ENCODE peak calls at places on chromosome 7, in nine cellular contexts. I, Q, V, F, T, G, B, W and H are unnamed samples. For H3K4me1, the result is how much of the 10 kb centered on the place peaks cover.

GRCh38 chr7:49327155-49327554 is 402.8 kb downstream of the CDC14C start:
- DNase-seq in Q (no peak), B (no peak), I (no peak), V (no peak), F (no peak), W (no peak), T (no peak), G (no peak), H (no peak)

GRCh38 chr7:98807306-98807880 is 62.4 kb downstream of the TMEM130 start:
- DNase-seq in B (no peak), G (no peak), F (no peak), Q (no peak), T (no peak), V (no peak), W (no peak), I (no peak), H (no peak)

GRCh38 chr7:113010377-113010776 is 76.2 kb downstream of the GPR85 start:
- DNase-seq in B (no peak), W (no peak), Q (no peak), V (no peak), T (no peak), G (no peak), I (no peak), F (no peak), H (no peak)

GRCh38 chr7:43849069-43849468 is 20.2 kb downstream of the MRPS24 start:
- DNase-seq in T (no peak), V (no peak), G (no peak), W (no peak), B (no peak), I (no peak), Q (no peak), F (no peak), H (no peak)

GRCh38 chr7:70193514-70193913 is 595.2 kb downstream of the AUTS2 start:
- DNase-seq in F (no peak), Q (no peak), G (no peak), I (no peak), V (peak), T (no peak), W (no peak), B (no peak), H (no peak)

GRCh38 chr7:3229904-3230470 is 71.1 kb upstream of the SDK1 start:
- DNase-seq in V (no peak), Q (no peak), W (no peak), G (no peak), B (no peak), I (no peak), F (no peak), T (no peak), H (no peak)

GRCh38 chr7:134750083-134751062 is 29.1 kb upstream of the CALD1 start:
- DNase-seq in W (peak), I (peak), G (peak), V (peak), B (peak), T (no peak), F (peak), Q (peak), H (peak)

GRCh38 chr7:104487642-104488041 is 159.2 kb downstream of the LHFPL3 start:
- DNase-seq in F (no peak), T (no peak), I (no peak), V (no peak), G (no peak), B (no peak), Q (no peak), W (no peak), H (no peak)

GRCh38 chr7:151924508-151924907 is 31.7 kb upstream of the GALNTL5 start:
- DNase-seq in V (no peak), B (no peak), T (no peak), W (no peak), G (no peak), F (no peak), Q (no peak), I (no peak), H (no peak)

GRCh38 chr7:130278892-130279690 is 12.4 kb downstream of the CPA2 start:
- DNase-seq in V (peak), B (no peak), G (no peak), Q (no peak), T (no peak), F (no peak), I (no peak), W (no peak), H (no peak)

GRCh38 chr7:130276796-130277762 is 10.4 kb downstream of the CPA2 start:
- DNase-seq in W (no peak), T (no peak), G (no peak), B (no peak), F (no peak), I (no peak), V (peak), Q (no peak), H (no peak)

GRCh38 chr7:130274983-130275649 is 8.5 kb downstream of the CPA2 start:
- DNase-seq in B (no peak), V (no peak), T (no peak), I (no peak), W (no peak), G (peak), F (no peak), Q (no peak), H (no peak)

GRCh38 chr7:130275826-130276291 is 9.2 kb downstream of the CPA2 start:
- DNase-seq in Q (no peak), B (no peak), W (no peak), V (no peak), T (no peak), I (no peak), F (no peak), G (no peak), H (no peak)

DNA sequence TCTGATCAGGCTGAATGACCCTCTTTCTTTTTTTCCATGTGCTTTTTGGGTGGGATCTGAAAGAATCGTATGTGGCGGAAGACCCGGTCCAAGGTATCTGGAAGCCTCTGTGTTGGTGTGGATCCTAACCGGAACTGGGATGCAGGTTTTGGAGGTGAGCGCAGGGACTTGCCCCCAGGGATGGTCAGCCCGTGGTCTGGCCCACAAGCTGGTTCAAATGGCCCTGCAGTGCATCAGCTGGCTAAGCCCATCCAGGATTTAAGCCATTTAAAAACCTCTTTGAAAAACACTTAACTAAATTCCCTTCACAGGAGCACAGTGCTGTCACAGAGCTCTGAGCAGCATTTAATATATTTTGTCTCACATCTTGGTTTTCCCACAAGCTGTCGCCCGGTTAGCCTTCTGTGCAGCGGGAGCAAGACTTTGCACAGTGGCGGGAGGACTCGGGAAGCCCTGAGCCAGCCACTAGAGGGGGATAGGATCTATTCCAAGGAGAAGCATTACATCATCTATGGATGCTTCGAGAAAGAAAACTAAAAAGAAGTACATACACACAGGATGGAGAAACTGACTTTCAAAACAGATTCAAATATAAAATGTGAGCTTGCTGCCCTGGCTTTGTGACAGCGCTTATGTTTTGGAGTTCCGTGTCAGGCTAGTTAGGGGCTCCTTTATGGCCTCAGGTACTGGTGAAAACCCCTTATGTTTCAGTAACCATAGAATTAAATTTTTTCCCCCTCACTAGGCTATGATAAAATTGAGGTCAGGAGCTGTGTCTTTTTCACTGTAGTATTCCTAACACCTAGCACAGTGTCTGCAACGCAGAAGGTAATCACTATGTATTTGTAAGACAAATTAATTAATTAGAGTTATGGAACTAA is 11.3 kb downstream of the CPA2 start:
- DNase-seq in W (peak), V (peak), G (peak), F (peak), T (no peak), I (peak), B (peak), Q (no peak), H (no peak)
- H3K4me1 ChIP-seq in W (under half), V (under half), G (under half), F (under half), T (under half), I (under half), B (under half), Q (under half), H (under half)

GRCh38 chr7:116527521-116527920 is 2.7 kb downstream of the CAV1 start:
- DNase-seq in I (no peak), V (peak), F (no peak), W (no peak), G (no peak), B (no peak), Q (no peak), T (no peak), H (no peak)

GRCh38 chr7:116526897-116527296 is 2.1 kb downstream of the CAV1 start:
- DNase-seq in Q (no peak), G (no peak), B (no peak), W (no peak), V (no peak), F (no peak), I (no peak), T (no peak), H (no peak)

GRCh38 chr7:116524609-116525297 is at the start of gene CAV1:
- DNase-seq in T (peak), F (peak), I (peak), B (no peak), V (peak), Q (no peak), G (peak), W (peak), H (no peak)

GRCh38 chr7:116525298-116525912 is 569 bp downstream of the CAV1 start:
- DNase-seq in I (peak), T (peak), W (peak), V (no peak), B (no peak), G (peak), Q (no peak), F (no peak), H (no peak)

GRCh38 chr7:116525913-116526857 is 1.3 kb downstream of the CAV1 start:
- DNase-seq in B (peak), V (peak), W (peak), I (peak), F (no peak), G (peak), Q (peak), T (peak), H (no peak)
- H3K4me1 ChIP-seq in B (under half), V (under half), W (under half), I (under half), F (under half), G (under half), Q (under half), T (under half), H (under half)

GRCh38 chr7:22667562-22668239 is 59.3 kb upstream of the IL6 start:
- DNase-seq in Q (no peak), V (peak), T (no peak), G (peak), F (peak), B (no peak), I (no peak), W (no peak), H (peak)
- H3K4me1 ChIP-seq in Q (under half), V (under half), T (under half), G (under half), F (under half), B (under half), I (under half), W (under half), H (under half)

DNA sequence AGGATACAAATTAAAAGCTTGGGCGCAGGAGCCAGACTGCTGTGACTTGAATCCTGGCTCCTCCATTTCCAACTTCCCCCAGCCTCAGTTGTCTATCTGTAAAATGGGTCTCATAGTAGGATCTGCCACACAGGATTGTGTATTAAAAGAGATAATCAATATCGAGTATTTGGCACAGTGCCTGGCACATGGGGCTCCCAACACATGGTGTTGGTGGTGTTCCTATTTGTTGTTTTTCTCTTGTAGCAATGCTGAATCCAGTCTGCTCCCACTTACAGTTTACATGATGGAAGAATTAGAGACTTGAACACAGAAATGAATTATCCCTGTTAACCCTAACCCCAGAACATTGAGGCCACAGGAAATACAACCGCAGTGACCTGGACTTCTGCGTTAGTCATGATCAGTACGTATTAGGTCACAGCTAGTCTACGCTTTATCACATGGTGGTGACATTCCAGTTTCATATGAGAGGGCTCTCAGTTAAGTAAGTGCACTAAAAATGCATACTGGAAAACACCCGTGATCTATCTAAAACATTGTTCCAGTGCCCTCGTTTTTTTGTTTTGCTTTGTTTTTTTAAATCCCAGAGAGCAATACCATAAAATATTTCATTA is 169.5 kb upstream of the KLF14 start:
- DNase-seq in Q (no peak), V (peak), B (no peak), T (peak), I (no peak), W (peak), F (no peak), G (no peak), H (no peak)
- H3K4me1 ChIP-seq in Q (under half), V (under half), B (under half), T (under half), I (half or more), W (half or more), F (half or more), G (under half), H (under half)

DNA sequence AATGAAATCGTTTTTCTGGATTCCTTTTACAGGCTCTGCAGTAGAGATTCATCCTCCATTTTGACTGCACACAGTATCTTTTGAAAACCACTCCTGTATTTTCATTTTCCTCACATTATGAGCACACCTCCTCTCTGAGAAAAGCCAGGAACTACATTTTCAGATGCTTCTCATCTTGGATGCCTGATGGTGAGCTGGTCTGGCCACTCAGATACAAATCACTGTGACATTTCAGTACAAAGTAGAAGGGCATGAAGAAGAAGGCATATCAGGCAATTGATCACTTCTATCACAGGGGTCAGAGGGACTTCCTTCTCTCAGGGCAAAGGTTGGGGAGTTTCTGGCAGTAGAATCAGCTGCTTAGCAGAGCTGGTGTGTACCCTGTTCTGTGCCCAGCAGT is 192.0 kb upstream of the POM121L12 start:
- DNase-seq in T (no peak), G (no peak), Q (no peak), B (no peak), F (no peak), I (no peak), W (no peak), V (no peak), H (no peak)
- H3K4me1 ChIP-seq in T (under half), G (under half), Q (under half), B (under half), F (under half), I (under half), W (under half), V (under half), H (under half)

GRCh38 chr7:926061-927030 is 28.1 kb downstream of the ADAP1 start:
- DNase-seq in F (no peak), W (peak), T (no peak), G (no peak), B (no peak), Q (no peak), I (peak), V (no peak), H (no peak)

GRCh38 chr7:931871-932650 is 22.4 kb downstream of the ADAP1 start:
- DNase-seq in Q (no peak), W (no peak), B (no peak), G (no peak), T (no peak), V (no peak), F (no peak), I (no peak), H (no peak)

GRCh38 chr7:930975-931758 is 23.3 kb downstream of the ADAP1 start:
- DNase-seq in V (no peak), Q (no peak), W (no peak), G (no peak), B (no peak), I (no peak), T (no peak), F (no peak), H (no peak)

GRCh38 chr7:927031-927671 is 27.3 kb downstream of the ADAP1 start:
- DNase-seq in I (peak), V (no peak), T (no peak), G (no peak), F (no peak), W (peak), B (no peak), Q (no peak), H (no peak)

DNA sequence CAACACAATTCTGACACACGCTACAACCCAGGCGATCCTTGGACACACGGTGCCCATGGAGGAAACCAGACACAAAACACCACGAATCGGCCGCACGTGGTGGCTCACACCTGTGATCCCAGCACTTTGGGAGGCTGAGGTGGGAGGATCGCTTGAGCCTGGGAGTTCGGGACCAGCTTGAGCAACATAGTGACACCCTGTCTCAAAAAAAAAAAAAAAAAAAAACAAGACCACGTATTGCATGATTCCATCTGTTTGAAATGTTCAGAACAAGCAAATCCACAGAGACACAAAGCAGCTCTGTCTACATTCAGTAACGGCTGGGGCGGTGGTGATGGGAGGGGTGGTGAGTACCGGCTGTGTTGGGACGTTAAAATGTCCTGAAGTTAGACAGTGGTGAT is 25.2 kb downstream of the ADAP1 start:
- DNase-seq in T (no peak), F (no peak), Q (no peak), G (no peak), I (peak), W (peak), V (no peak), B (no peak), H (no peak)
- H3K4me1 ChIP-seq in T (under half), F (under half), Q (under half), G (under half), I (under half), W (under half), V (under half), B (under half), H (under half)

GRCh38 chr7:24824400-24824799 is 67.1 kb upstream of the GSDME start:
- DNase-seq in I (no peak), W (no peak), F (peak), T (no peak), V (no peak), G (no peak), Q (no peak), B (no peak), H (no peak)
- H3K4me1 ChIP-seq in I (under half), W (under half), F (half or more), T (under half), V (under half), G (under half), Q (half or more), B (under half), H (under half)

GRCh38 chr7:6382797-6383196 is 65.0 kb downstream of the DAGLB start:
- DNase-seq in I (no peak), G (no peak), F (no peak), V (no peak), T (no peak), W (no peak), Q (no peak), B (no peak), H (no peak)

GRCh38 chr7:6386779-6387178 is 61.0 kb downstream of the DAGLB start:
- DNase-seq in F (no peak), I (no peak), Q (no peak), W (no peak), T (no peak), G (no peak), B (no peak), V (no peak), H (no peak)

GRCh38 chr7:6384327-6384726 is 63.4 kb downstream of the DAGLB start:
- DNase-seq in Q (no peak), F (no peak), W (no peak), T (no peak), I (no peak), G (no peak), V (no peak), B (no peak), H (no peak)

GRCh38 chr7:6385909-6386560 is 61.7 kb downstream of the DAGLB start:
- DNase-seq in Q (no peak), T (no peak), W (no peak), I (no peak), B (no peak), F (no peak), G (no peak), V (no peak), H (no peak)

GRCh38 chr7:6385110-6385792 is 62.5 kb downstream of the DAGLB start:
- DNase-seq in G (no peak), I (no peak), Q (no peak), T (no peak), W (no peak), V (peak), B (no peak), F (peak), H (no peak)
- H3K4me1 ChIP-seq in G (under half), I (half or more), Q (under half), T (under half), W (half or more), V (under half), B (under half), F (under half), H (under half)

GRCh38 chr7:36279926-36280315 is 109.7 kb upstream of the ANLN start:
- DNase-seq in Q (no peak), W (no peak), T (no peak), G (no peak), B (no peak), I (no peak), F (no peak), V (no peak), H (no peak)
- H3K4me1 ChIP-seq in Q (under half), W (half or more), T (under half), G (under half), B (under half), I (under half), F (under half), V (under half), H (under half)

GRCh38 chr7:33157311-33157710 is 27.9 kb downstream of the BBS9 start:
- DNase-seq in B (no peak), V (peak), W (no peak), Q (no peak), T (no peak), G (no peak), I (no peak), F (no peak), H (no peak)
- H3K4me1 ChIP-seq in B (under half), V (under half), W (under half), Q (under half), T (under half), G (under half), I (under half), F (under half), H (under half)